ENCODE peak calls at places on chromosome 11, in seven cellular contexts. I is stromal cell of bone marrow; P is M059J; T is amniotic epithelial cell; Z is CD8-positive, alpha-beta memory T cell; W is HFFc6; M is MV-4-11. N is an unnamed sample.

GRCh38 chr11:27857014-27857413 is 156.8 kb upstream of the BDNF start:
- DNase-seq in Z (no peak), T (no peak), W (peak), M (peak), I (no peak), P (no peak), N (no peak)

GRCh38 chr11:86931965-86932332 is 23.2 kb downstream of the FZD4 start:
- DNase-seq in T (no peak), P (peak), I (no peak), Z (no peak), M (peak), W (peak), N (no peak)

GRCh38 chr11:42066113-42066512 is 606.7 kb upstream of the LRRC4C start:
- DNase-seq in I (no peak), W (no peak), T (no peak), M (no peak), Z (no peak), P (peak), N (no peak)

GRCh38 chr11:131690362-131690761 is 319.9 kb downstream of the NTM start:
- DNase-seq in W (no peak), P (no peak), M (no peak), I (no peak), Z (no peak), T (no peak), N (no peak)

GRCh38 chr11:19995131-19995530 is 165.1 kb downstream of the DBX1 start:
- DNase-seq in I (peak), T (peak), Z (no peak), M (no peak), W (peak), P (peak), N (no peak)

GRCh38 chr11:15897211-15897960 is 459.0 kb downstream of the SOX6 start:
- DNase-seq in P (peak), M (peak), Z (no peak), W (peak), I (peak), T (peak), N (no peak)

GRCh38 chr11:79026803-79027445 is 413.9 kb downstream of the TENM4 start:
- DNase-seq in P (peak), M (peak), W (peak), Z (no peak), T (no peak), I (peak), N (no peak)

GRCh38 chr11:61332266-61332822 is 561 bp downstream of the DDB1 start:
- DNase-seq in T (peak), W (peak), Z (no peak), P (peak), M (no peak), I (no peak), N (no peak)

GRCh38 chr11:96130061-96130460 is 206.2 kb upstream of the MTMR2 start:
- DNase-seq in I (no peak), T (no peak), M (no peak), W (no peak), Z (no peak), P (no peak), N (no peak)

GRCh38 chr11:112526699-112527410 is 266.2 kb upstream of the PLET1 start:
- DNase-seq in I (no peak), W (no peak), M (no peak), P (peak), Z (no peak), T (peak), N (no peak)

GRCh38 chr11:69435161-69435990 is 46.1 kb upstream of the LINC01488 start:
- DNase-seq in P (no peak), T (no peak), M (peak), Z (no peak), W (peak), I (no peak), N (no peak)

GRCh38 chr11:86688398-86689179 is 16.2 kb upstream of the ME3 start:
- DNase-seq in T (peak), P (peak), W (peak), I (no peak), M (peak), Z (no peak), N (no peak)

GRCh38 chr11:62024975-62025374 is 57.5 kb upstream of the FTH1 start:
- DNase-seq in P (no peak), Z (no peak), M (peak), T (no peak), I (no peak), W (no peak), N (no peak)

GRCh38 chr11:118610773-118611432 is 3.5 kb downstream of the PHLDB1 start:
- DNase-seq in I (no peak), M (peak), T (peak), Z (peak), W (peak), P (no peak), N (peak)

GRCh38 chr11:130219148-130219547 is 59.6 kb downstream of the ST14 start:
- DNase-seq in W (no peak), I (no peak), T (no peak), M (no peak), P (no peak), Z (no peak), N (no peak)

GRCh38 chr11:19398772-19399542 is 158.2 kb upstream of the E2F8 start:
- DNase-seq in Z (no peak), T (peak), P (peak), W (peak), M (no peak), I (peak), N (no peak)

GRCh38 chr11:35735903-35736302 is 73.3 kb downstream of the TRIM44 start:
- DNase-seq in W (no peak), T (no peak), Z (no peak), I (no peak), M (no peak), P (no peak), N (no peak)

GRCh38 chr11:40288212-40288803 is 1171.1 kb downstream of the LRRC4C start:
- DNase-seq in I (no peak), P (no peak), M (no peak), T (no peak), Z (no peak), W (no peak), N (no peak)

GRCh38 chr11:57641011-57641410 is 8.7 kb downstream of the YPEL4 start:
- DNase-seq in Z (no peak), W (no peak), I (no peak), M (peak), P (no peak), T (no peak), N (no peak)

GRCh38 chr11:113884361-113884836 is 9.0 kb upstream of the USP28 start:
- DNase-seq in M (no peak), I (no peak), W (no peak), P (peak), T (peak), Z (no peak), N (no peak)

GRCh38 chr11:31521497-31522150 is 12.1 kb downstream of the ELP4 start:
- DNase-seq in M (no peak), I (no peak), Z (no peak), T (no peak), W (no peak), P (no peak), N (no peak)

GRCh38 chr11:134157451-134157850 is 66.3 kb downstream of the NCAPD3 start:
- DNase-seq in P (no peak), W (peak), M (no peak), T (no peak), Z (no peak), I (no peak), N (no peak)

GRCh38 chr11:12762696-12763324 is 88.6 kb downstream of the TEAD1 start:
- DNase-seq in W (no peak), P (no peak), I (no peak), Z (no peak), T (no peak), M (no peak), N (no peak)

GRCh38 chr11:14480716-14481115 is 18.9 kb downstream of the COPB1 start:
- DNase-seq in T (no peak), W (no peak), M (peak), Z (no peak), P (no peak), I (no peak), N (no peak)

GRCh38 chr11:67268036-67268683 is 1.9 kb downstream of the GRK2 start:
- DNase-seq in P (no peak), M (peak), I (no peak), Z (peak), W (no peak), T (no peak), N (peak)

GRCh38 chr11:86955111-86955673 is at the start of gene FZD4:
- DNase-seq in I (peak), Z (peak), P (peak), W (peak), M (peak), T (peak), N (no peak)

GRCh38 chr11:8002676-8003075 is 15.5 kb downstream of the EIF3F start:
- DNase-seq in Z (no peak), I (no peak), M (no peak), T (no peak), W (no peak), P (no peak), N (no peak)

GRCh38 chr11:128506999-128507591 is 80.3 kb downstream of the ETS1 start:
- DNase-seq in Z (no peak), P (peak), T (peak), W (peak), I (peak), M (peak), N (no peak)

GRCh38 chr11:93529707-93530467 is 13.3 kb downstream of the SMCO4 start:
- DNase-seq in P (no peak), Z (no peak), M (peak), W (peak), I (peak), T (peak), N (no peak)

GRCh38 chr11:71165771-71166170 is 86.6 kb downstream of the SHANK2 start:
- DNase-seq in Z (no peak), T (no peak), P (no peak), M (no peak), W (no peak), I (no peak), N (no peak)

N was measured in naive thymus-derived CD8-positive, alpha-beta T cell.